ENCODE peak calls at places on chromosome 17, in eight cellular contexts. C is psoas muscle, X is heart left ventricle, P is left ventricle myocardium inferior, V is heart right ventricle, H is fibroblast of lung, K is PC-3, E is lower lobe of right lung. Y is an unnamed sample. For H3K9me3, the result is how much of the 10 kb centered on the place peaks cover.

GRCh38 chr17:73826872-73827228 is 182.6 kb upstream of the SDK2 start:
- DNase-seq in C (no peak), X (no peak), P (no peak), V (no peak), H (no peak), K (no peak), E (no peak), Y (no peak)

GRCh38 chr17:47696717-47697642 is 3.0 kb downstream of the TBKBP1 start:
- DNase-seq in C (no peak), X (peak), P (no peak), V (no peak), H (no peak), K (no peak), E (no peak), Y (no peak)

GRCh38 chr17:70217571-70217970 is 48.2 kb downstream of the KCNJ2 start:
- DNase-seq in C (no peak), X (no peak), P (no peak), V (no peak), H (no peak), K (no peak), E (no peak), Y (no peak)

GRCh38 chr17:41360291-41360995 is 9.2 kb downstream of the KRT33B start:
- DNase-seq in C (no peak), X (no peak), P (no peak), V (no peak), H (no peak), K (peak), E (no peak), Y (no peak)

GRCh38 chr17:18141210-18141803 is 32.8 kb downstream of the MYO15A start:
- DNase-seq in C (no peak), X (no peak), P (no peak), V (peak), H (peak), K (peak), E (no peak), Y (no peak)

GRCh38 chr17:56292628-56293027 is 139.4 kb downstream of the ANKFN1 start:
- DNase-seq in C (no peak), X (no peak), P (no peak), V (no peak), H (no peak), K (no peak), E (no peak), Y (no peak)

GRCh38 chr17:51645056-51645455 is 384.7 kb downstream of the UTP18 start:
- DNase-seq in C (no peak), X (no peak), P (no peak), V (no peak), H (no peak), K (no peak), E (no peak), Y (no peak)

GRCh38 chr17:50133028-50133768 is 3.2 kb upstream of the SAMD14 start:
- DNase-seq in C (peak), X (peak), P (no peak), V (peak), H (peak), K (peak), E (no peak), Y (no peak)

GRCh38 chr17:47072881-47073280 is 93.8 kb upstream of the RPRML start:
- DNase-seq in C (no peak), X (no peak), P (no peak), V (peak), H (peak), K (no peak), E (no peak), Y (no peak)

GRCh38 chr17:41666336-41666680 is 22.4 kb upstream of the EIF1 start:
- DNase-seq in C (peak), X (peak), P (no peak), V (no peak), H (peak), K (peak), E (no peak), Y (no peak)

GRCh38 chr17:17575360-17576251 is 15.9 kb downstream of the PEMT start:
- DNase-seq in C (no peak), X (no peak), P (no peak), V (no peak), H (peak), K (peak), E (no peak), Y (no peak)

GRCh38 chr17:83064732-83065659 is 14.4 kb upstream of the METRNL start:
- DNase-seq in C (peak), X (peak), P (peak), V (no peak), H (no peak), K (peak), E (peak), Y (no peak)

GRCh38 chr17:57523926-57524634 is 221.0 kb downstream of the CCDC182 start:
- DNase-seq in C (peak), X (peak), P (peak), V (peak), H (peak), K (peak), E (peak), Y (no peak)

GRCh38 chr17:37815516-37815915 is 70.7 kb upstream of the HNF1B start:
- DNase-seq in C (no peak), X (no peak), P (no peak), V (no peak), H (no peak), K (no peak), E (no peak), Y (no peak)

GRCh38 chr17:1412185-1413110 is 12.4 kb upstream of the YWHAE start:
- DNase-seq in C (peak), X (no peak), P (no peak), V (no peak), H (no peak), K (no peak), E (peak), Y (no peak)

GRCh38 chr17:49201481-49201927 is 8.9 kb downstream of the GNGT2 start:
- DNase-seq in C (no peak), X (no peak), P (no peak), V (no peak), H (no peak), K (no peak), E (no peak), Y (no peak)

GRCh38 chr17:1628856-1629646 is 417 bp upstream of the SLC43A2 start:
- DNase-seq in C (peak), X (peak), P (peak), V (peak), H (peak), K (peak), E (peak), Y (no peak)

GRCh38 chr17:17406225-17406624 is 70.6 kb upstream of the MED9 start:
- DNase-seq in C (peak), X (no peak), P (no peak), V (no peak), H (no peak), K (no peak), E (no peak), Y (no peak)

GRCh38 chr17:69900829-69901228 is 174.2 kb upstream of the KCNJ16 start:
- DNase-seq in C (peak), X (no peak), P (no peak), V (peak), H (no peak), K (no peak), E (no peak), Y (no peak)

GRCh38 chr17:49327835-49328784 is 33.9 kb downstream of the ZNF652 start:
- DNase-seq in C (no peak), X (no peak), P (no peak), V (no peak), H (no peak), K (peak), E (no peak), Y (no peak)

GRCh38 chr17:3740611-3741073 is 16.9 kb downstream of the HASPIN start:
- DNase-seq in C (no peak), X (no peak), P (no peak), V (no peak), H (no peak), K (no peak), E (peak), Y (no peak)

GRCh38 chr17:40349477-40350409 is 14.8 kb downstream of the GJD3 start:
- DNase-seq in C (peak), X (no peak), P (peak), V (peak), H (peak), K (peak), E (no peak), Y (no peak)

GRCh38 chr17:34820922-34821321 is 140.3 kb downstream of the CCT6B start:
- DNase-seq in C (no peak), X (no peak), P (no peak), V (no peak), H (no peak), K (peak), E (no peak), Y (no peak)

GRCh38 chr17:55273579-55274370 is 9.0 kb downstream of the HLF start:
- DNase-seq in C (peak), X (peak), P (peak), V (peak), H (no peak), K (no peak), E (peak), Y (no peak)

GRCh38 chr17:35748323-35748960 is 4.6 kb downstream of the GAS2L2 start:
- DNase-seq in C (peak), X (no peak), P (no peak), V (no peak), H (no peak), K (peak), E (no peak), Y (no peak)

GRCh38 chr17:80272366-80272765 is 11.7 kb downstream of the RNF213 start:
- DNase-seq in C (no peak), X (no peak), P (no peak), V (no peak), H (no peak), K (no peak), E (no peak), Y (no peak)

GRCh38 chr17:20310481-20310880 is 156.9 kb downstream of the LGALS9B start:
- DNase-seq in C (no peak), X (no peak), P (no peak), V (no peak), H (no peak), K (no peak), E (no peak), Y (no peak)

GRCh38 chr17:20304961-20305360 is 162.4 kb downstream of the LGALS9B start:
- DNase-seq in C (no peak), X (no peak), P (no peak), V (no peak), H (no peak), K (no peak), E (no peak), Y (no peak)

GRCh38 chr17:20302191-20302917 is 165.0 kb downstream of the LGALS9B start:
- DNase-seq in C (no peak), X (no peak), P (no peak), V (no peak), H (no peak), K (no peak), E (no peak), Y (no peak)

GRCh38 chr17:20306924-20307323 is 160.4 kb downstream of the LGALS9B start:
- DNase-seq in C (no peak), X (no peak), P (no peak), V (no peak), H (no peak), K (no peak), E (no peak), Y (no peak)

GRCh38 chr17:20307325-20307910 is 159.9 kb downstream of the LGALS9B start:
- DNase-seq in C (no peak), X (no peak), P (no peak), V (no peak), H (no peak), K (no peak), E (no peak), Y (no peak)
- H3K4me3 ChIP-seq in C (no peak), X (no peak), P (no peak), V (no peak), H (no peak), K (no peak), E (no peak), Y (no peak)

GRCh38 chr17:60554377-60554788 is 28.3 kb upstream of the APPBP2 start:
- DNase-seq in C (no peak), X (no peak), P (no peak), V (no peak), H (peak), K (peak), E (peak), Y (no peak)
- H3K9me3 ChIP-seq in C (under half), X (under half), P (under half), V (under half), H (under half), K (under half), E (under half), Y (under half)

GRCh38 chr17:64115043-64115698 is 14.8 kb downstream of the ERN1 start:
- DNase-seq in C (no peak), X (no peak), P (no peak), V (no peak), H (no peak), K (peak), E (no peak), Y (no peak)
- H3K27ac ChIP-seq in C (no peak), X (no peak), P (no peak), V (no peak), H (no peak), K (peak), E (peak), Y (no peak)

DNA sequence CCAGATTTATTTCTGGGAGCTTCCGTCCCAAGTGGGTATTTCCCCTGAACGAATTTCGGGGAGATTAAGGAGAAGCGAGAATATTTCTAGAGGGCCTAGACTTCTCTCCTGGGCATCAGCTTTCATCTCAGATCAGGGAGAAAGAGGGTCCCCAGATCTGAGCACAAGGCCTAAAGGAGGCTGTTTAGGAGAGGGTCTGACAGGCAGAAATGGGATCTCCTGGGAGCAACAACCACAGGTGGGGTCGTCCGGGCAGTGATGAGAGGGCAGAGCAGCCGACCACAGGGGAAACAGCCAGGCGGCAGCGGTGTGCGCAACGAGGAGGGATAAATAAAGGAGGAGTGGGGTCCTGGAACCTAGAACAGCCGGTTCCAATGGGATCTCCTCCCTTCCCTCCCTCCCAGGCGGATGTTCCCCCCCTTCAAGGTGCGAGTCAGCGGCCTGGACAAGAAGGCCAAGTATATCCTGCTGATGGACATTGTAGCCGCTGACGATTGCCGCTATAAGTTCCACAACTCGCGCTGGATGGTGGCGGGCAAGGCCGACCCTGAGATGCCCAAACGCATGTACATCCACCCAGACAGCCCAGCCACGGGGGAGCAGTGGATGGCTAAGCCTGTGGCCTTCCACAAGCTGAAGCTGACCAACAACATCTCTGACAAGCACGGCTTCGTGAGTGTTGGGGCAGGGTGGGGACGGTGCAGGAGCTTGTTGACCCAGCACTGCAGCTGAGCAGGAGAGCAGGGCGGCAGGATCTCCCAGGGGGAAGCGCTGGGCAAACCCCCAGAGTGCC is 1.8 kb downstream of the TBX2 start:
- DNase-seq in C (no peak), X (peak), P (no peak), V (no peak), H (peak), K (no peak), E (no peak), Y (no peak)
- H3K4me3 ChIP-seq in C (peak), X (peak), P (peak), V (peak), H (peak), K (peak), E (peak), Y (no peak)

DNA sequence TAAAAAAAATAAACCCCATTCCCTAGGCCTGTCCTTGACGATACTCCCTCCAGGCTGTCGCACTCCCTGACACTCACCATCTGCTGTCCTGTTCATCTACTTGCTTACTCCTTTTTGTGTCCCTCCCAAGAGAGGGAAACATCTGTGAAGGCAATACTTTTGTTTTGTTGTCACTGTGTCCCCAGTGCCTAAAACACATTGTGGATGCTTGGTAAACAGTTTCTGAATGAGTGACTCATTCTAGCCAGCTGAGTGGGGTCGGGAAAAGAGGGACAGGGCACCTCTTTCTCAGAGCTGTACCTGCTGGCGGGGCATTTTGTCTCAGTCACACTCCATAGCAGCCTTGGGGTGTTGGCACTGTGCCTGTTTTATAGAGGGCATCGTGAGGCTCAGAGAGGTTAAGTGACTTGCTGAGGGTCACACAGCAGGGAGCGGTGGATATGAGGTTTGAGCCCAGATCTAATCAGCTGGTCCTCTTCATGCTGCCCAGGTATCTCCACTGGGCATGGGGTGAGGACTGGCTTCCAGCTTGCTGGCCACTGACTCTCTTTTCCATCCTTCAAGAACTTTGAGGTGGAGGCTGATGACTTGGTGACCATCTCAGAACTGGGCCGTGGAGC is 15.6 kb downstream of the MAP2K3 start:
- DNase-seq in C (no peak), X (peak), P (no peak), V (no peak), H (no peak), K (no peak), E (no peak), Y (no peak)
- H3K9me3 ChIP-seq in C (under half), X (under half), P (under half), V (under half), H (under half), K (under half), E (under half), Y (under half)

Y was measured in iPS DF 6.9.